ENCODE peak calls at places on chromosomes 5 and 9, in seven cellular contexts. D is aorta; K is heart left ventricle; H is pancreas; J is Peyer's patch; F is CD8-positive, alpha-beta memory T cell; I is stomach. A is an unnamed sample. For H3K4me1, the result is how much of the 10 kb centered on the place peaks cover.

GRCh38 chr5:159286420-159287035 is 23.4 kb downstream of the UBLCP1 start:
- DNase-seq in D (no peak), K (no peak), H (no peak), J (no peak), F (peak), I (no peak), A (no peak)

GRCh38 chr5:75828029-75828428 is 110.8 kb upstream of the POC5 start:
- DNase-seq in D (no peak), K (no peak), H (no peak), J (no peak), F (no peak), I (no peak), A (no peak)

GRCh38 chr9:73979894-73980264 is 517.3 kb upstream of the RORB start:
- DNase-seq in D (no peak), K (no peak), H (no peak), J (no peak), F (no peak), I (no peak), A (no peak)

GRCh38 chr5:104111622-104112021 is 549.0 kb upstream of the NUDT12 start:
- DNase-seq in D (no peak), K (no peak), H (no peak), J (no peak), F (no peak), I (no peak), A (no peak)

GRCh38 chr5:146645382-146645781 is 129.4 kb upstream of the GPR151 start:
- DNase-seq in D (no peak), K (no peak), H (no peak), J (no peak), F (no peak), I (no peak), A (no peak)

GRCh38 chr5:171513591-171513990 is 94.1 kb downstream of the FGF18 start:
- DNase-seq in D (no peak), K (no peak), H (no peak), J (no peak), F (no peak), I (no peak), A (no peak)

GRCh38 chr9:2281803-2282185 is 266.6 kb downstream of the SMARCA2 start:
- DNase-seq in D (no peak), K (no peak), H (no peak), J (no peak), F (no peak), I (no peak), A (no peak)

GRCh38 chr5:103117471-103117991 is 2.4 kb downstream of the GIN1 start:
- DNase-seq in D (no peak), K (no peak), H (no peak), J (no peak), F (no peak), I (no peak), A (no peak)

GRCh38 chr5:154523704-154524103 is 45.7 kb upstream of the HAND1 start:
- DNase-seq in D (no peak), K (peak), H (no peak), J (no peak), F (no peak), I (no peak), A (no peak)

GRCh38 chr9:133396952-133397351 is 20.8 kb downstream of the STKLD1 start:
- DNase-seq in D (no peak), K (no peak), H (peak), J (no peak), F (no peak), I (no peak), A (peak)

DNA sequence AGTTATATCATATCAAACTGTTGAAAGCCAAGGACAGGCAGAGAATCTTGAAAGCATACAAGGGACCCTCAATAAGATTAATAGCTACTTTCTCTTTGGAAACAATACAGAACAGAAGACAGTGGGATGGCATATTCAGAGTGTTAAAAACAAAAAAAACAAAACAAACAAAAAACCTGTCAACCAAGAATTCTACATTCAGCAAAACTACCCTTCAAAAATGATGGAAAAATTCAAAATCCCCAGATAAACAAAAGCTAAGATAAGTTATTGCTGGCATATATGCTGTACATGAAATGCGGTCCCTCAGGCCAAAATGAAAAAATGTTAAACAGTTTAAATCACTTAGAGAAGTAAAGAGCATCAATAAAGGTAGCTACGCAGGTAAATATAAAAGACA is 425.1 kb downstream of the ACTL7B start:
- DNase-seq in D (no peak), K (no peak), H (no peak), J (no peak), F (no peak), I (no peak), A (no peak)
- H3K4me3 ChIP-seq in D (no peak), K (no peak), H (no peak), J (no peak), F (no peak), I (no peak), A (no peak)

GRCh38 chr9:131685753-131686706 is 53.8 kb downstream of the RAPGEF1 start:
- DNase-seq in D (no peak), K (no peak), H (no peak), J (no peak), F (no peak), I (no peak), A (no peak)
- H3K4me1 ChIP-seq in D (under half), K (under half), H (under half), J (under half), F (under half), I (half or more), A (under half)

GRCh38 chr5:180043381-180043780 is 28.2 kb downstream of the RNF130 start:
- DNase-seq in D (no peak), K (no peak), H (no peak), J (no peak), F (no peak), I (no peak), A (no peak)

GRCh38 chr5:180045889-180046499 is 25.6 kb downstream of the RNF130 start:
- DNase-seq in D (no peak), K (no peak), H (peak), J (no peak), F (no peak), I (no peak), A (no peak)

GRCh38 chr5:180041501-180042274 is 29.9 kb downstream of the RNF130 start:
- DNase-seq in D (no peak), K (no peak), H (no peak), J (no peak), F (no peak), I (peak), A (peak)

GRCh38 chr5:180035532-180035931 is 36.0 kb downstream of the RNF130 start:
- DNase-seq in D (no peak), K (no peak), H (no peak), J (no peak), F (no peak), I (no peak), A (no peak)

GRCh38 chr5:180040287-180041214 is 31.0 kb downstream of the RNF130 start:
- DNase-seq in D (no peak), K (no peak), H (no peak), J (no peak), F (no peak), I (peak), A (no peak)
- H3K4me3 ChIP-seq in D (no peak), K (no peak), H (no peak), J (no peak), F (no peak), I (no peak), A (no peak)

DNA sequence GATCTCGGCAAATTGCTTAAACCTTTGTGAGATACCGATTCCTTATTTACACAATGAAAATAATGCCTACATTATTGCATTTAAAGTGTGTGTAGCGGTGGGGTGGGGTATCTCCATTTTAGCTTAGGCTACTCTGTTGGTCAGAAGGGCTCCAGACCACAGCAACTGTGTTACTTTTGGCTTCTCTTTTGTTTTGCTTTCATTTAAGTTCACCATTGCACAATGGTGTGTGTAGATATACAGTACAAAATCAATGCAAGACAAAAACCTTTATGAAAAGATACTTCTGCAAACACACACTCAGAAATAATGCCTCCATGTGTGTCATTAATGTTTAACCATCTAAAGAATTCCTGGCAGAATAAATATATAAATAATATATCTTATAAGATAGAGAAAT is 279.4 kb downstream of the FBXL17 start:
- DNase-seq in D (no peak), K (no peak), H (no peak), J (no peak), F (no peak), I (no peak), A (no peak)
- H3K4me1 ChIP-seq in D (under half), K (under half), H (under half), J (under half), F (under half), I (under half), A (under half)

DNA sequence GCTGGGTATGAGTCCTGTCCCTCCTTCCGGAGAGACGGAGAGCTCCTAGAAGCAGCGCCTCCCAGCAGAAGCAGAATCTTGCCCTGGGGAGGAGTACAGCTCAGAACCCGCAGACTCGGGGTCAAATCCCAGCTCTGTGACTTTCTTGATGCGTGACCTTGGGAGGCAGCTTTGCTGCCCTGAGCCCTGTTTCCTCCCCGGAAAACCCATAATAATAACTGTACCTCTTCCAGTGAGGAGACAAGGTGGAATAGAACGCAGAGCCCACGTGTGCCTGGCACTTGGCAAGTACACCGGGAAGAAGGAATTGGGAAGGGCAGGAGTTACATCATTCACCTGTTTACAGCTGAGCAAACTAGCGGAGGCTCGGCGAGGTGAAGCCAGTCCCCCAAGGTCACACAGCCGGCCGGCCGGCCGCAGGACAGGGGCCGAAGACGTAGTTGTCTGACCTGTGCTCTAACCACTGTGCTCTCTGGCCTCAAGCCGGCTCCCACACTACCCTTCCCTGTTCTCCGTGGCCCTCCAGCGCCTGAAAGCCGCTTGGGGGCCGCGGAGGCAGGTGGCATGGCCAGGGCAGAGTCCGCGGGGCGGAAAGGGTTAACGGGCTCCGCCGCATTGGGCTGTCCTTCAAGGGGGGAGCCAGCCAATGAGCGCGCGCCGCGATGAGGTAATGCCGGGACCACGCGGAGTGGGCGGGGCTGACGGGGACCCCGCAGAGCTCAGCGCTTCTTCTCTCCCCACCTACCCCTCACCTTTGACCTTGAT is 125.3 kb downstream of the C9orf50 start:
- DNase-seq in D (peak), K (peak), H (peak), J (peak), F (peak), I (peak), A (peak)
- H3K4me3 ChIP-seq in D (peak), K (peak), H (peak), J (peak), F (peak), I (peak), A (peak)

GRCh38 chr5:141874262-141874964 is 3.8 kb downstream of the PCDH1 start:
- DNase-seq in D (no peak), K (no peak), H (no peak), J (no peak), F (no peak), I (peak), A (peak)
- H3K4me1 ChIP-seq in D (under half), K (half or more), H (under half), J (under half), F (under half), I (half or more), A (under half)